ENCODE peak calls at places on chromosomes 7 and 10, in eight cellular contexts. J is adrenal gland; W is PC-3; Q is substantia nigra; R is prostate gland; C is lower lobe of right lung; G is Peyer's patch; P is CD4-positive, CD25-positive, alpha-beta regulatory T cell. H is an unnamed sample.

GRCh38 chr10:6953131-6953834 is 373.2 kb upstream of the PRKCQ start:
- DNase-seq in J (no peak), W (no peak), Q (no peak), R (no peak), C (no peak), G (no peak), P (no peak), H (no peak)

GRCh38 chr10:67119648-67120047 is 193.8 kb downstream of the LRRTM3 start:
- DNase-seq in J (no peak), W (peak; percentile 48), Q (no peak), R (no peak), C (no peak), G (no peak), P (no peak), H (no peak)

GRCh38 chr7:55366461-55367138 is 1.5 kb downstream of the LANCL2 start:
- DNase-seq in J (no peak), W (peak; percentile 5), Q (no peak), R (no peak), C (no peak), G (no peak), P (peak; percentile 51), H (no peak)

GRCh38 chr10:62108768-62109430 is 159.7 kb downstream of the RTKN2 start:
- DNase-seq in J (no peak), W (peak; percentile 50), Q (no peak), R (no peak), C (no peak), G (no peak), P (peak; percentile 65), H (no peak)

GRCh38 chr10:30029164-30029889 is 30.1 kb downstream of the JCAD start:
- DNase-seq in J (no peak), W (no peak), Q (no peak), R (no peak), C (no peak), G (no peak), P (no peak), H (no peak)

GRCh38 chr7:49773939-49774458 is 561 bp downstream of the VWC2 start:
- DNase-seq in J (no peak), W (no peak), Q (no peak), R (no peak), C (no peak), G (no peak), P (no peak), H (no peak)

GRCh38 chr7:70586822-70587221 is 545.1 kb upstream of the GALNT17 start:
- DNase-seq in J (no peak), W (no peak), Q (no peak), R (no peak), C (no peak), G (no peak), P (no peak), H (no peak)

GRCh38 chr7:108613147-108613948 is 43.7 kb downstream of the DNAJB9 start:
- DNase-seq in J (no peak), W (peak; percentile 78), Q (no peak), R (no peak), C (no peak), G (no peak), P (peak; percentile 51), H (no peak)

GRCh38 chr10:1194161-1194560 is 138.0 kb downstream of the WDR37 start:
- DNase-seq in J (no peak), W (no peak), Q (no peak), R (no peak), C (peak; percentile 19), G (no peak), P (peak; percentile 21), H (no peak)

GRCh38 chr10:12483996-12484944 is 134.9 kb downstream of the CAMK1D start:
- DNase-seq in J (no peak), W (no peak), Q (no peak), R (no peak), C (no peak), G (no peak), P (no peak), H (no peak)

GRCh38 chr10:31362023-31362641 is 43.1 kb downstream of the ZEB1 start:
- DNase-seq in J (no peak), W (no peak), Q (no peak), R (no peak), C (no peak), G (no peak), P (no peak), H (no peak)

GRCh38 chr10:71245420-71246325 is 33.3 kb downstream of the UNC5B start:
- DNase-seq in J (no peak), W (no peak), Q (no peak), R (no peak), C (no peak), G (no peak), P (no peak), H (no peak)

GRCh38 chr10:29200280-29200679 is 88.6 kb upstream of the LYZL1 start:
- DNase-seq in J (no peak), W (no peak), Q (no peak), R (no peak), C (no peak), G (no peak), P (no peak), H (no peak)

GRCh38 chr7:44059219-44060090 is 5.9 kb downstream of the PGAM2 start:
- DNase-seq in J (peak; percentile 14), W (no peak), Q (no peak), R (no peak), C (peak; percentile 45), G (peak; percentile 86), P (no peak), H (no peak)

GRCh38 chr10:129841071-129841470 is 123.0 kb downstream of the EBF3 start:
- DNase-seq in J (no peak), W (no peak), Q (no peak), R (no peak), C (no peak), G (no peak), P (no peak), H (no peak)

GRCh38 chr7:105278973-105279687 is 109.6 kb downstream of the SRPK2 start:
- DNase-seq in J (no peak), W (no peak), Q (no peak), R (no peak), C (no peak), G (no peak), P (no peak), H (no peak)

GRCh38 chr7:92161271-92161670 is 17.7 kb downstream of the LRRD1 start:
- DNase-seq in J (no peak), W (no peak), Q (no peak), R (no peak), C (no peak), G (no peak), P (no peak), H (no peak)

GRCh38 chr7:41955475-41956243 is 252.8 kb upstream of the INHBA start:
- DNase-seq in J (peak; percentile 98), W (peak; percentile 97), Q (peak; percentile 56), R (peak; percentile 96), C (peak; percentile 84), G (peak; percentile 85), P (no peak), H (peak; percentile 80)

GRCh38 chr7:16421333-16422099 is at the start of gene CRPPA:
- DNase-seq in J (peak; percentile 44), W (no peak), Q (no peak), R (peak; percentile 48), C (peak; percentile 55), G (no peak), P (peak; percentile 54), H (peak; percentile 12)

GRCh38 chr10:3658766-3659165 is 126.2 kb downstream of the KLF6 start:
- DNase-seq in J (no peak), W (peak; percentile 53), Q (no peak), R (no peak), C (no peak), G (no peak), P (no peak), H (no peak)

GRCh38 chr7:36497775-36498174 is 108.1 kb downstream of the ANLN start:
- DNase-seq in J (no peak), W (no peak), Q (no peak), R (no peak), C (no peak), G (no peak), P (no peak), H (no peak)
- H3K27ac ChIP-seq in J (no peak overlapping the region), W (no peak overlapping the region), Q (no peak overlapping the region), R (no peak overlapping the region), C (no peak overlapping the region), G (no peak overlapping the region), P (no peak overlapping the region), H (no peak overlapping the region)

DNA sequence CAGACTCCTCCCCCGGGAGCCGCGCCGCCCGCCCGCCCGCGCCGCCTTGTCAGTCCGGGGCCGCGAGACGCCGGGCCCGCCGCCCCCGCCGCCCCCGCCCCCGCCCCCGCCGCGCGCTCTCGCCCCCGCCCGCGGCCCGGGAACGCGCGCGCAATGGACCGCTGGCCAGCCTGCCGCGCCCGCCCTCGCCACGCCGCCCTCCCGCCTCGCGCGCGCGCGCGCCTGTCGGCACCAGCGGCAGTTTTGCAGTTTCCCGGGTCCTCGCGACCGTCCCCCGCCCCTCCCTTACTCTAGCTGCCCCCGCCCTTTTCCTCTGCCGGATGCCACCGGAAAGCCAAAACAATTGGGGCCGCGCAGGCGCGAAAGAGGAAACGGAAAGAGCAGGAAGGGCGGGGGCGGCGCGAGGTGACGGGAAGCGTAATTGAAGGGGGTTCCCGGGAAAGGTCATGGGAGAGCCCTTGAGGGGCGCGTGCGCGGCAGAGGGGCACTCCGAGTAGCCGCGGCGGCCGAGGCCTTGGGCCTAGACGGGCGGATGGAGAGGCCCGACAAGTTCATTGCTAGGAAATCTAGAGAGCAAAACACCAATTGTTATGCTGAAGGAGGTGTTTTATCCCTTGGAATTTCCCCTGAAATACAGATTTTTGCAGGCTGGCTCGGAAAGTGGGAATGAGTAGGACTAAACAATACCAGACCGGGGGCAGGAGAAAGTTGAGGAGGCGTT is 400 bp upstream of the KBTBD2 start:
- DNase-seq in J (peak; percentile 98), W (peak; percentile 91), Q (peak; percentile 71), R (peak; percentile 96), C (peak; percentile 98), G (peak; percentile 98), P (peak; percentile 97), H (peak; percentile 94)
- H3K27ac ChIP-seq in J (peak overlapping the region; percentile 88), W (peak overlapping the region; percentile 71), Q (peak overlapping the region; percentile 92), R (peak overlapping the region; percentile 99), C (peak overlapping the region; percentile 95), G (peak overlapping the region; percentile 99), P (peak overlapping the region; percentile 99), H (peak overlapping the region; percentile 99)

GRCh38 chr7:157360483-157361025 is 23.8 kb downstream of the DNAJB6 start:
- DNase-seq in J (no peak), W (no peak), Q (no peak), R (no peak), C (no peak), G (peak; percentile 25), P (no peak), H (no peak)
- H3K27ac ChIP-seq in J (no peak overlapping the region), W (no peak overlapping the region), Q (no peak overlapping the region), R (no peak overlapping the region), C (no peak overlapping the region), G (no peak overlapping the region), P (no peak overlapping the region), H (no peak overlapping the region)

DNA sequence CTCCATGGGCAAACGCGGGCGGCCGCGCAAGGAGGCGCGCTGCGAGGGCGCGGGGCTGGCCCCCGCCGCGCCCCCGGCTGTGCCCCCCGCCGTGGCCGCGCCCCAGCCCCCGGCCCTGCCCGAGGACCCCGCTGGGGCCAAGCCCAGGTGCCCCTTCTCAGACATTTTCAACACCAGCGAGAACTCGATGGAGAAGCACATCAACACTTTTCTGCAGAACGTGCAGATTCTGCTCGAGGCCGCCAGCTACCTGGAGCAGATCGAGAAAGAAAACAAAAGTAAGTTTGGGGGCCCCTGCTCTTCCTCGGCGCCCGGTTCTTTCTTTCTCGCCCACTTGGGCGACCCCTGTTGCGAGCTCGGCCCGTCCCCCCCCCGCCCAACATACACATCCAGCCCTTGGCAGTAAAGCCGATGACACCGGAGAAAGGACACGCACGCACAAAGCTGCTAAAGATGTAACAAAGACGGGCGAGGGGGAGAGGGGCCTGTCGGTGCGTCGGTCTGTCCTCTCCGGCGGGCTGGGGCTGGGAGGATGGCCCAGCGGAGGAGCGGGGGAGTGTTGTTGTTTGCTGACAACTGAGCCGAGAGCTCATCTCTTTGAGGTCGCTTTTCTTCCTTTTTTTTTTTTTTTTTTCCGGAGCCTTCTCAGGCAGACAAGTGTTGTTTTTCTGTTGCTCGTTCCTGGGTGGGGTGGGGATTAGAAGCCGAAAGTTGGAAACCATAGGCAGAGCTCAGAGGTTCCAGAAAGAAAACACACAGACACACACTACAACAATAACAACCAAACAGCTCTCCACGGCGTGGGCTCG is 604 bp downstream of the MXI1 start:
- DNase-seq in J (peak; percentile 51), W (peak; percentile 22), Q (no peak), R (peak; percentile 36), C (no peak), G (peak; percentile 76), P (peak; percentile 54), H (no peak)
- H3K27ac ChIP-seq in J (no peak overlapping the region), W (no peak overlapping the region), Q (peak overlapping the region; percentile 79), R (peak overlapping the region; percentile 91), C (peak overlapping the region; percentile 88), G (peak overlapping the region; percentile 84), P (peak overlapping the region; percentile 65), H (peak overlapping the region; percentile 100)